ENCODE peak calls at places on chromosomes 13 and 19, in seven cellular contexts. Q is AG04450, A is hepatocyte, F is BJ, C is astrocyte, S is dorsolateral prefrontal cortex, R is neuronal stem cell. E is an unnamed sample.
A peak's percentile ranks its signal among the peaks of the same experiment; 100 is the strongest.

GRCh38 chr13:114016321-114017027 is 42.6 kb upstream of the C13orf46 start:
- DNase-seq in Q (no peak), A (no peak), F (no peak), C (no peak), S (no peak), R (no peak), E (no peak)

GRCh38 chr13:60137911-60138570 is 25.7 kb downstream of the DIAPH3 start:
- DNase-seq in Q (no peak), A (no peak), F (no peak), C (no peak), S (no peak), R (no peak), E (no peak)

GRCh38 chr19:14248578-14249011 is 42.6 kb upstream of the ADGRL1 start:
- DNase-seq in Q (no peak), A (peak; percentile 84), F (no peak), C (peak; percentile 53), S (peak; percentile 55), R (peak; percentile 87), E (peak; percentile 9)

GRCh38 chr19:16285769-16286564 is 38.7 kb upstream of the KLF2 start:
- DNase-seq in Q (no peak), A (no peak), F (no peak), C (peak; percentile 29), S (no peak), R (peak; percentile 8), E (no peak)

GRCh38 chr13:24692541-24692940 is 12.3 kb downstream of the ATP12A start:
- DNase-seq in Q (no peak), A (peak; percentile 47), F (no peak), C (peak; percentile 69), S (no peak), R (no peak), E (peak; percentile 75)

GRCh38 chr19:27974082-27974513 is 1238.9 kb downstream of the UQCRFS1 start:
- DNase-seq in Q (no peak), A (peak; percentile 78), F (no peak), C (peak; percentile 41), S (peak; percentile 52), R (peak; percentile 32), E (peak; percentile 52)

GRCh38 chr13:99605417-99606321 is 104.4 kb downstream of the TM9SF2 start:
- DNase-seq in Q (no peak), A (peak; percentile 73), F (no peak), C (peak; percentile 2), S (no peak), R (peak; percentile 32), E (peak; percentile 34)

GRCh38 chr19:11722414-11722813 is 16.3 kb downstream of the ZNF823 start:
- DNase-seq in Q (no peak), A (no peak), F (no peak), C (no peak), S (no peak), R (no peak), E (no peak)

GRCh38 chr19:31349160-31349881 is at the start of gene TSHZ3:
- DNase-seq in Q (no peak), A (peak; percentile 80), F (no peak), C (peak; percentile 81), S (no peak), R (no peak), E (peak; percentile 88)

GRCh38 chr13:30022256-30022655 is 171.8 kb upstream of the UBL3 start:
- DNase-seq in Q (no peak), A (no peak), F (no peak), C (no peak), S (no peak), R (no peak), E (no peak)

GRCh38 chr13:62432295-62432694 is 1016.6 kb upstream of the PCDH20 start:
- DNase-seq in Q (no peak), A (no peak), F (no peak), C (no peak), S (no peak), R (no peak), E (no peak)

GRCh38 chr19:14475251-14476073 is at the start of gene PTGER1:
- DNase-seq in Q (no peak), A (peak; percentile 74), F (no peak), C (no peak), S (no peak), R (no peak), E (peak; percentile 78)

GRCh38 chr19:36604656-36605100 is 435 bp upstream of the ZNF382 start:
- DNase-seq in Q (no peak), A (peak; percentile 77), F (no peak), C (peak; percentile 37), S (peak; percentile 76), R (no peak), E (peak; percentile 55)

GRCh38 chr19:13761423-13761822 is 2.9 kb upstream of the MRI1 start:
- DNase-seq in Q (no peak), A (no peak), F (no peak), C (no peak), S (no peak), R (no peak), E (no peak)

GRCh38 chr19:19211499-19212432 is at the start of gene NCAN:
- DNase-seq in Q (no peak), A (no peak), F (no peak), C (no peak), S (no peak), R (peak; percentile 42), E (no peak)

GRCh38 chr13:41075485-41075884 is 14.2 kb downstream of the WBP4 start:
- DNase-seq in Q (no peak), A (no peak), F (no peak), C (no peak), S (no peak), R (no peak), E (no peak)

GRCh38 chr13:98315466-98315865 is 138.4 kb upstream of the RNF113B start:
- DNase-seq in Q (no peak), A (no peak), F (no peak), C (peak; percentile 45), S (no peak), R (no peak), E (no peak)

GRCh38 chr19:55253264-55253663 is 5.6 kb downstream of the PPP6R1 start:
- DNase-seq in Q (no peak), A (no peak), F (no peak), C (no peak), S (no peak), R (no peak), E (no peak)
- H3K4me3 ChIP-seq in Q (no peak overlapping the region), A (no peak overlapping the region), F (no peak overlapping the region), C (no peak overlapping the region), S (no peak overlapping the region), R (no peak overlapping the region), E (no peak overlapping the region)

GRCh38 chr19:39257227-39257626 is 8.6 kb upstream of the IFNL4 start:
- DNase-seq in Q (no peak), A (no peak), F (no peak), C (no peak), S (no peak), R (no peak), E (no peak)
- H3K27me3 ChIP-seq in Q (peaks cover 23% of the 10 kb centered on the region), A (peaks cover 2% of the 10 kb centered on the region), F (peaks cover 10% of the 10 kb centered on the region), C (peaks cover 15% of the 10 kb centered on the region), S (peaks cover 4% of the 10 kb centered on the region), R (peaks cover 44% of the 10 kb centered on the region), E (peaks cover 8% of the 10 kb centered on the region)

DNA sequence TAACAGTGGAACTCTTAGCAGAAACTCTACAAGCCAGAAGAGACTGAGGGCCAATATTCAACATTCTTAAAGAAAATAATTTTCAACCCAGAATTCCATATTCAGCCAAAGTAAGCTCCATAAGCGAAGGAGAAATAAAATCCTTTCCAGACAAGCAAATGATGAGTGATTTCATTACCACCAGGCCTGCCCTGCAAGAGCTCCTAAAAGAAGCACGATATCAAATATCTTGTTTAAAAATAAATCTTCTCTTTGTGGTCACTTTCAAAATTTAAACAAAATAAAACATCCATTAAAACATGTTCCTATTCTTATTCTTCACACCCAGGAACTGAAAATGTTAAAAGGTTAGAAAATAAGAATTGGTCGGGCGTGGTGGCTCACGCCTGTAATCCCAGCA is 13.7 kb downstream of the MICU2 start:
- DNase-seq in Q (no peak), A (no peak), F (no peak), C (no peak), S (no peak), R (no peak), E (no peak)
- H3K4me3 ChIP-seq in Q (no peak overlapping the region), A (no peak overlapping the region), F (no peak overlapping the region), C (no peak overlapping the region), S (no peak overlapping the region), R (no peak overlapping the region), E (no peak overlapping the region)

GRCh38 chr13:111532111-111532510 is 211.7 kb downstream of the TEX29 start:
- DNase-seq in Q (no peak), A (no peak), F (no peak), C (no peak), S (no peak), R (no peak), E (no peak)
- H3K27me3 ChIP-seq in Q (no peaks in the 10 kb centered on the region), A (peaks cover 81% of the 10 kb centered on the region), F (no peaks in the 10 kb centered on the region), C (peaks cover 15% of the 10 kb centered on the region), S (peaks cover 8% of the 10 kb centered on the region), R (peaks cover 8% of the 10 kb centered on the region), E (peaks cover 9% of the 10 kb centered on the region)

E was measured in MG63.